ENCODE peak calls at places on chromosomes 11 and 22, in ten cellular contexts. Y is iPS-NIHi11, A is neural crest cell, U is AG10803, T is left lung, V is activated T-cell treated with anti-CD3 and anti-CD28 coated beads for 24 hours, O is NCI-H1092, X is astrocyte of the hippocampus, I is MV-4-11, C is sigmoid colon. H is an unnamed sample.

GRCh38 chr22:31614781-31615480 is 47.1 kb downstream of the PISD start:
- DNase-seq in I (no peak), X (no peak), U (no peak), V (no peak), Y (no peak), C (peak; percentile 50), A (no peak), T (peak; percentile 79), O (no peak), H (no peak)

GRCh38 chr11:73334244-73335203 is 26.4 kb downstream of the ARHGEF17 start:
- DNase-seq in V (no peak), I (no peak), A (no peak), Y (no peak), U (peak; percentile 79), T (peak; percentile 87), C (peak; percentile 97), O (no peak), X (peak; percentile 87), H (peak; percentile 86)

GRCh38 chr22:35977136-35977535 is 51.5 kb downstream of the RBFOX2 start:
- DNase-seq in U (peak; percentile 65), I (no peak), O (no peak), V (no peak), C (no peak), X (peak; percentile 34), A (no peak), T (no peak), Y (no peak), H (peak; percentile 20)

GRCh38 chr11:102393272-102393730 is 46.3 kb downstream of the BIRC2 start:
- DNase-seq in U (no peak), C (no peak), X (no peak), V (no peak), T (no peak), O (no peak), A (no peak), I (no peak), Y (no peak), H (no peak)

GRCh38 chr11:257766-258493 is 20.3 kb upstream of the NLRP6 start:
- DNase-seq in U (no peak), O (no peak), C (no peak), A (no peak), Y (no peak), X (no peak), V (no peak), T (no peak), I (no peak), H (no peak)

GRCh38 chr22:39908737-39909136 is 7.9 kb downstream of the GRAP2 start:
- DNase-seq in T (no peak), O (no peak), U (no peak), I (no peak), Y (no peak), A (no peak), C (no peak), V (no peak), X (no peak), H (peak; percentile 14)

GRCh38 chr22:37331034-37331428 is 48.7 kb downstream of the CYTH4 start:
- DNase-seq in C (no peak), T (peak; percentile 49), O (peak; percentile 30), I (no peak), V (no peak), A (no peak), X (peak; percentile 82), Y (no peak), U (peak; percentile 44), H (peak; percentile 77)

GRCh38 chr11:93537767-93538261 is 5.4 kb downstream of the SMCO4 start:
- DNase-seq in C (no peak), X (no peak), I (peak; percentile 81), U (peak; percentile 15), T (peak; percentile 82), A (no peak), V (no peak), O (no peak), Y (no peak), H (peak; percentile 43)

GRCh38 chr11:85123752-85124231 is 503.4 kb downstream of the DLG2 start:
- DNase-seq in Y (no peak), U (no peak), C (no peak), I (peak; percentile 95), O (no peak), A (no peak), V (no peak), T (no peak), X (no peak), H (no peak)

GRCh38 chr11:69760319-69760718 is 14.8 kb downstream of the FGF4 start:
- DNase-seq in Y (no peak), U (no peak), I (no peak), A (no peak), C (no peak), O (no peak), T (peak; percentile 41), X (no peak), V (no peak), H (no peak)

H was measured in AG08395.